ENCODE peak calls at places on chromosomes 5 and 9, in seven cellular contexts. K is RPMI7951; A is non-pigmented ciliary epithelial cell; E is skeletal muscle cell; B is effector memory CD8-positive, alpha-beta T cell; Q is activated CD4-positive, CD25-positive, alpha-beta regulatory T cell treated with anti-CD3 and anti-CD28 coated beads, Interleukin-2, amount 50 U/mL, for 72 hours; U is CD4-positive, CD25-positive, alpha-beta regulatory T cell. T is an unnamed sample.

GRCh38 chr9:119793272-119793671 is 424.0 kb upstream of the BRINP1 start:
- DNase-seq in K (no peak), A (no peak), E (no peak), B (no peak), Q (no peak), U (no peak), T (no peak)

GRCh38 chr9:111163738-111164399 is 125.6 kb upstream of the LPAR1 start:
- DNase-seq in K (no peak), A (no peak), E (no peak), B (no peak), Q (no peak), U (no peak), T (no peak)

GRCh38 chr9:35712762-35713400 is 19.1 kb downstream of the TLN1 start:
- DNase-seq in K (no peak), A (no peak), E (no peak), B (no peak), Q (no peak), U (no peak), T (no peak)

GRCh38 chr9:8365466-8366160 is 566.0 kb upstream of the DMAC1 start:
- DNase-seq in K (no peak), A (no peak), E (no peak), B (no peak), Q (no peak), U (no peak), T (no peak)

GRCh38 chr5:172443441-172444109 is 10.8 kb downstream of the SH3PXD2B start:
- DNase-seq in K (peak; percentile 99), A (peak; percentile 93), E (peak; percentile 98), B (no peak), Q (no peak), U (no peak), T (peak; percentile 47)

GRCh38 chr9:112274600-112274999 is 58.8 kb downstream of the PTBP3 start:
- DNase-seq in K (no peak), A (no peak), E (no peak), B (no peak), Q (no peak), U (no peak), T (no peak)

GRCh38 chr9:114847492-114848417 is 41.9 kb upstream of the TNFSF15 start:
- DNase-seq in K (no peak), A (no peak), E (no peak), B (no peak), Q (no peak), U (no peak), T (no peak)

GRCh38 chr5:39986614-39987013 is 561.8 kb upstream of the DAB2 start:
- DNase-seq in K (no peak), A (no peak), E (no peak), B (no peak), Q (no peak), U (no peak), T (no peak)

GRCh38 chr5:149434162-149435014 is 55.3 kb upstream of the IL17B start:
- DNase-seq in K (peak; percentile 47), A (no peak), E (no peak), B (peak; percentile 43), Q (peak; percentile 51), U (peak; percentile 60), T (peak; percentile 19)

GRCh38 chr5:119322948-119323629 is 32.7 kb upstream of the TNFAIP8 start:
- DNase-seq in K (no peak), A (no peak), E (no peak), B (no peak), Q (no peak), U (peak; percentile 48), T (no peak)

GRCh38 chr5:167049043-167049663 is 1242.3 kb upstream of the WWC1 start:
- DNase-seq in K (peak; percentile 20), A (peak; percentile 27), E (no peak), B (no peak), Q (no peak), U (peak; percentile 1), T (no peak)

GRCh38 chr5:179679014-179679674 is 1.7 kb downstream of the CBY3 start:
- DNase-seq in K (peak; percentile 58), A (no peak), E (no peak), B (peak; percentile 54), Q (peak; percentile 75), U (peak; percentile 79), T (peak; percentile 75)

GRCh38 chr5:23506329-23507236 is 826 bp upstream of the PRDM9 start:
- DNase-seq in K (no peak), A (no peak), E (no peak), B (no peak), Q (no peak), U (no peak), T (no peak)

GRCh38 chr5:7876867-7877266 is 7.9 kb downstream of the MTRR start:
- DNase-seq in K (peak; percentile 58), A (no peak), E (no peak), B (no peak), Q (no peak), U (peak; percentile 52), T (no peak)

GRCh38 chr5:83377131-83377865 is 94.2 kb upstream of the VCAN start:
- DNase-seq in K (peak; percentile 66), A (peak; percentile 18), E (peak; percentile 66), B (no peak), Q (no peak), U (no peak), T (no peak)

GRCh38 chr9:136588663-136589464 is 43.0 kb upstream of the NOTCH1 start:
- DNase-seq in K (no peak), A (no peak), E (no peak), B (no peak), Q (no peak), U (no peak), T (no peak)

GRCh38 chr9:124033967-124034366 is 22.4 kb downstream of the LHX2 start:
- DNase-seq in K (no peak), A (no peak), E (no peak), B (no peak), Q (no peak), U (no peak), T (no peak)

GRCh38 chr9:68739631-68740174 is 34.7 kb downstream of the PIP5K1B start:
- DNase-seq in K (no peak), A (no peak), E (no peak), B (no peak), Q (no peak), U (no peak), T (no peak)

T was measured in immature natural killer cell.